ENCODE peak calls at places on chromosomes 11 and 22, in four cellular contexts. One of them, this sample, is unnamed. For H3K4me1 and H3K36me3, the result is how much of the 10 kb centered on the place peaks cover.

GRCh38 chr22:46622081-46622521 is 1.9 kb downstream of the GRAMD4 start:
- DNase-seq in uterus: no peak
- DNase-seq in heart left ventricle: peak
- DNase-seq in right lobe of liver: peak
- DNase-seq in this sample: peak

GRCh38 chr11:12724301-12725046 is 50.3 kb downstream of the TEAD1 start:
- DNase-seq in uterus: peak
- DNase-seq in heart left ventricle: peak
- DNase-seq in right lobe of liver: peak
- DNase-seq in this sample: peak

GRCh38 chr11:124829986-124830385 is 29.8 kb upstream of the MSANTD2 start:
- DNase-seq in uterus: no peak
- DNase-seq in heart left ventricle: no peak
- DNase-seq in right lobe of liver: no peak
- DNase-seq in this sample: no peak

GRCh38 chr11:69744435-69744834 is 30.7 kb downstream of the FGF4 start:
- DNase-seq in uterus: no peak
- DNase-seq in heart left ventricle: no peak
- DNase-seq in right lobe of liver: no peak
- DNase-seq in this sample: peak

GRCh38 chr11:13440100-13440855 is 22.7 kb downstream of the BTBD10 start:
- DNase-seq in uterus: no peak
- DNase-seq in heart left ventricle: peak
- DNase-seq in right lobe of liver: no peak
- DNase-seq in this sample: peak

GRCh38 chr22:39689421-39689820 is 118.9 kb downstream of the CACNA1I start:
- DNase-seq in uterus: no peak
- DNase-seq in heart left ventricle: no peak
- DNase-seq in right lobe of liver: no peak
- DNase-seq in this sample: no peak

GRCh38 chr22:19576460-19577421 is 52.5 kb upstream of the CLDN5 start:
- DNase-seq in uterus: no peak
- DNase-seq in heart left ventricle: peak
- DNase-seq in right lobe of liver: no peak
- DNase-seq in this sample: no peak

GRCh38 chr22:31127181-31127772 is 4.5 kb downstream of the INPP5J start:
- DNase-seq in uterus: no peak
- DNase-seq in heart left ventricle: no peak
- DNase-seq in right lobe of liver: no peak
- DNase-seq in this sample: no peak

GRCh38 chr11:13486926-13487660 is 8.7 kb downstream of the PTH start:
- DNase-seq in uterus: peak
- DNase-seq in heart left ventricle: peak
- DNase-seq in right lobe of liver: peak
- DNase-seq in this sample: peak

GRCh38 chr22:19844423-19845368 is 10.0 kb downstream of the GNB1L start:
- DNase-seq in uterus: no peak
- DNase-seq in heart left ventricle: peak
- DNase-seq in right lobe of liver: peak
- DNase-seq in this sample: peak

GRCh38 chr11:96306933-96307747 is 35.9 kb downstream of the MAML2 start:
- DNase-seq in uterus: peak
- DNase-seq in heart left ventricle: peak
- DNase-seq in right lobe of liver: peak
- DNase-seq in this sample: peak

GRCh38 chr11:130894322-130895025 is 21.8 kb downstream of the SNX19 start:
- DNase-seq in uterus: peak
- DNase-seq in heart left ventricle: peak
- DNase-seq in right lobe of liver: peak
- DNase-seq in this sample: peak

GRCh38 chr11:75244052-75244814 is 3.7 kb downstream of the TPBGL start:
- DNase-seq in uterus: no peak
- DNase-seq in heart left ventricle: no peak
- DNase-seq in right lobe of liver: peak
- DNase-seq in this sample: no peak

GRCh38 chr22:38710352-38710751 is 4.6 kb downstream of the GTPBP1 start:
- DNase-seq in uterus: no peak
- DNase-seq in heart left ventricle: no peak
- DNase-seq in right lobe of liver: no peak
- DNase-seq in this sample: no peak

GRCh38 chr11:63547076-63547475 is 10.5 kb downstream of the PLAAT4 start:
- DNase-seq in uterus: no peak
- DNase-seq in heart left ventricle: no peak
- DNase-seq in right lobe of liver: no peak
- DNase-seq in this sample: peak

GRCh38 chr11:44909557-44909956 is 41.1 kb downstream of the TP53I11 start:
- DNase-seq in uterus: no peak
- DNase-seq in heart left ventricle: no peak
- DNase-seq in right lobe of liver: no peak
- DNase-seq in this sample: no peak

GRCh38 chr11:2929880-2930704 is 872 bp upstream of the PHLDA2 start:
- DNase-seq in uterus: no peak
- DNase-seq in heart left ventricle: peak
- DNase-seq in right lobe of liver: peak
- DNase-seq in this sample: no peak

GRCh38 chr22:47695176-47695575 is 932.7 kb downstream of the TBC1D22A start:
- DNase-seq in uterus: no peak
- DNase-seq in heart left ventricle: no peak
- DNase-seq in right lobe of liver: no peak
- DNase-seq in this sample: no peak

GRCh38 chr22:40014661-40015255 is 20.0 kb downstream of the FAM83F start:
- DNase-seq in uterus: no peak
- DNase-seq in heart left ventricle: no peak
- DNase-seq in right lobe of liver: no peak
- DNase-seq in this sample: no peak

GRCh38 chr11:97525273-97525672 is 1135.5 kb downstream of the JRKL start:
- DNase-seq in uterus: no peak
- DNase-seq in heart left ventricle: no peak
- DNase-seq in right lobe of liver: no peak
- DNase-seq in this sample: no peak

GRCh38 chr11:5363712-5364111 is 12.4 kb downstream of the OR51B6 start:
- DNase-seq in uterus: no peak
- DNase-seq in heart left ventricle: no peak
- DNase-seq in right lobe of liver: no peak
- DNase-seq in this sample: no peak

GRCh38 chr11:120611576-120611975 is 100.0 kb downstream of the GRIK4 start:
- DNase-seq in uterus: no peak
- DNase-seq in heart left ventricle: no peak
- DNase-seq in right lobe of liver: no peak
- DNase-seq in this sample: no peak

GRCh38 chr11:113532697-113533424 is 57.7 kb upstream of the DRD2 start:
- DNase-seq in uterus: peak
- DNase-seq in heart left ventricle: peak
- DNase-seq in right lobe of liver: peak
- DNase-seq in this sample: peak

GRCh38 chr22:27715078-27715477 is 86.5 kb downstream of the MN1 start:
- DNase-seq in uterus: no peak
- DNase-seq in heart left ventricle: no peak
- DNase-seq in right lobe of liver: no peak
- DNase-seq in this sample: no peak

DNA sequence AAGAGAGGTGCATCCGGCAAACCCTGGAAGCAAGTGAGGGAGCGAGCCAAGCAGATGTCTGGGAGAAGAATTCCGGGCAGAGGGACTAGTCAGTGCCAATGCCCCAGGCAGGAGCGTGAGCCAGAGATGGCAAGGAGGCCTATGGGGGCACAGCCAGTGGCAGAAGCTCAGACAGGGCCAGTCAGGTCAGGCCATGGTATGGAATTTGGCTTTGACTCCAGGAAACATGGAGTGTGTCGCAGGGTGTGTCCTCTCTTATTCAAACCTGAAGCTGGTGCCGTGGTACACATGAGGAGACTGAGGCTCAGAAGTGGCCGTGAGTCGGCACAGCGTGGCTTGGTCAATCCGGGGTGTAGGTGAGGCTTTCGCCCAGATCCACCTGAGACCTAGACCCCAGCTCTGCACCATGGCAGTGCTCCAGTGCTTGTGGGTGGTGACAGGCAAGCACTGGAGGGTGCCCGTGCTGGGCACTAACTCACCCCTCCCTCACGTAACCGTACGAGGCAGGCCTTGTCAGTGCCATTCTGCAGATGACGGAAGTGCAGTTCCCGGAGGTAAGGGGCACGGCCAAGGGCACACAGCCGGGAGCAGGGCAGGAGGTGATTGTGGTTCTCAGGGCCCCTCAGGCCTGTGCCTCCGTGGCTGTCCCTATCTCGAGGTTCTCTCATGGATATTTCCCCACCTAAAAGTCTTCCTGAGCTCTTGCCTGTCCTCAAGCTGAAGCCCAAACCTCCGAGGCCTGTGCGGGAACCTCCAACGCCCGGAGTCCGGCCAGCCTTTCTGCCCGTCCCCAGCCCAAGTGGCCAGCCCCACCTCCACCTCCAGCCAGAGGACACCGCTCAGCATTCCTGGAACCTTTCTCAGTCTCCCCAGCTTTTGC is 10.6 kb upstream of the SPI1 start:
- DNase-seq in uterus: no peak
- DNase-seq in heart left ventricle: no peak
- DNase-seq in right lobe of liver: no peak
- DNase-seq in this sample: no peak
- H3K4me1 ChIP-seq in uterus: under half
- H3K4me1 ChIP-seq in heart left ventricle: under half
- H3K4me1 ChIP-seq in right lobe of liver: under half
- H3K4me1 ChIP-seq in this sample: under half

GRCh38 chr11:68002575-68002942 is 1.3 kb downstream of the UNC93B1 start:
- DNase-seq in uterus: no peak
- DNase-seq in heart left ventricle: no peak
- DNase-seq in right lobe of liver: no peak
- DNase-seq in this sample: no peak

GRCh38 chr11:68002943-68003845 is 703 bp downstream of the UNC93B1 start:
- DNase-seq in uterus: no peak
- DNase-seq in heart left ventricle: peak
- DNase-seq in right lobe of liver: peak
- DNase-seq in this sample: peak

GRCh38 chr11:68004551-68005335 is 846 bp upstream of the UNC93B1 start:
- DNase-seq in uterus: no peak
- DNase-seq in heart left ventricle: no peak
- DNase-seq in right lobe of liver: no peak
- DNase-seq in this sample: no peak

GRCh38 chr11:68006606-68007166 is 2.8 kb upstream of the UNC93B1 start:
- DNase-seq in uterus: no peak
- DNase-seq in heart left ventricle: no peak
- DNase-seq in right lobe of liver: peak
- DNase-seq in this sample: no peak

GRCh38 chr11:68003846-68004550 is at the start of gene UNC93B1:
- DNase-seq in uterus: peak
- DNase-seq in heart left ventricle: peak
- DNase-seq in right lobe of liver: peak
- DNase-seq in this sample: peak
- TF ChIP-seq POLR2A in uterus: peak
- TF ChIP-seq POLR2A in heart left ventricle: no peak
- TF ChIP-seq POLR2A in right lobe of liver: peak
- TF ChIP-seq POLR2A in this sample: peak

DNA sequence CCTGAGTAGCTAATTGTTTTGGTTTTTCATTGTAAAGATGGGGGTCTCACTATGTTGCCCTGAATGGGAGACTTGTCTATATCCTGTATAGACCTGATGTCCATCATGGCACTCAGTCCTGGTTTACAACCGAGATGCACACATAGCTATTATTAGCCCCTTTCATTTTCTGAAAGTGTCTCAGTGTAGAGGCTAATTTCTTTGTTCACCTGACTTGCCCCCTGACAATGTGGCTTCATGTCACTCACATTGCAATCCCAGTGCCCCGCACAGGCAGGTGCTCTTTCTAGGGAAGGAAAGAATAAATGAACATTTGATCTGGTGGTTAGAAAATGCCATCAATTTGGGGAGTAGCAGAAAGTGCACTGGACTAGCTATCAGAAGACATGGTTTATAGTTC is 13.1 kb upstream of the KDM2A start:
- DNase-seq in uterus: no peak
- DNase-seq in heart left ventricle: no peak
- DNase-seq in right lobe of liver: no peak
- DNase-seq in this sample: no peak
- H3K36me3 ChIP-seq in uterus: under half
- H3K36me3 ChIP-seq in heart left ventricle: under half
- H3K36me3 ChIP-seq in right lobe of liver: under half
- H3K36me3 ChIP-seq in this sample: under half

DNA sequence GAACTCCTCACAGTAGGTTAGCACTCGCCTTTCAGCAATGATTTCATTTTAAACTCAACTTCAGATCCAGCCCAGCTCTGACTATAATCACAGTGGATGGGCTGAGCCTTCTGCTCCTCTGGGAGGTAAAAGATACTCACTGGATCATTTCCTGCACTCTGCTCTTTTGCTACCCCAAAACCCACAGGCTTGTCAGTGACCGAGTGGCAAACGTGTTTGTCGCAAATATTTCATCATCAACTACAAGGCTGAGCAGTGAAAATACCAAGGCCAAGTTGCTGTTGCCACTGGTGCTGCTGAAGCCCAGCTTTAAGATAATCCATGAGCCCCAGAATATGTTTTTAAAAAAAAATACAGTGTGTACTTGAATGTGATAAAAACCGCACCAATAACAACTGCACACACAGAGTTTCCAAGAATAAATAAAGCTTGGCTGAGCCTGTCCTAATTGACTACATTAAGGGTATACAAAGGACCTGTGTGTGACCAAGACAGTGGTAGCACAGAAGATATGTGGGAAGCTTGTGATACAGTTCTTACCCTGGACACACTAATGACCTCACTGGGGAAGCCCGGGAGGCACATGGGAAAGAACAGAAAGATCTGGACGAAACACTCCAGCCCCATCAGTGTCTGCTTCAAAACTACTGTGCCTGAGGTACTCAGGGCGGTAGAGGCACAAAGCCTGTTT is 41.3 kb downstream of the ABTB2 start:
- DNase-seq in uterus: no peak
- DNase-seq in heart left ventricle: no peak
- DNase-seq in right lobe of liver: no peak
- DNase-seq in this sample: no peak
- H3K4me1 ChIP-seq in uterus: under half
- H3K4me1 ChIP-seq in heart left ventricle: under half
- H3K4me1 ChIP-seq in right lobe of liver: half or more
- H3K4me1 ChIP-seq in this sample: under half

GRCh38 chr11:8731647-8732188 is 49.1 kb downstream of the RPL27A start:
- DNase-seq in uterus: no peak
- DNase-seq in heart left ventricle: no peak
- DNase-seq in right lobe of liver: no peak
- DNase-seq in this sample: no peak
- TF ChIP-seq POLR2A in uterus: no peak
- TF ChIP-seq POLR2A in heart left ventricle: no peak
- TF ChIP-seq POLR2A in right lobe of liver: no peak
- TF ChIP-seq POLR2A in this sample: no peak

DNA sequence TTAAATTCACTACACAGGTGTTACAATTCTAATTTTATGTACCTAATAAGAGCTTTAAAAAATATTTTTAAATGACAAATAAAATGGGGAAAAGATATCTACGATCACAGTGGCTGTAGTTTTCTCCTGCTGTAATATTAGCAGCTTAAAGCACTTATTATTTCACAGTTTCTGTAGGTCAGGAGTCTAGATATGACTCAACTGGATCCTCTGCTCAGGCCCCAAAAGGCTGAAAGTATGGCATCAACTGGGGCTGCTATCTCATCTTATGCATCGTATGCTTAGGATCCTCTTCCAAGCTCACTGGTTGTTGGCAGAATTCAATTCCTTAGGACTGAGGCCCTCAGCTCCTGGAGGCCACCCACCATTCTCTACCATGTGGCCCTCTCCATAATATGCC is 12.8 kb downstream of the FBXO3 start:
- DNase-seq in uterus: no peak
- DNase-seq in heart left ventricle: no peak
- DNase-seq in right lobe of liver: no peak
- DNase-seq in this sample: no peak
- H3K36me3 ChIP-seq in uterus: under half
- H3K36me3 ChIP-seq in heart left ventricle: half or more
- H3K36me3 ChIP-seq in right lobe of liver: under half
- H3K36me3 ChIP-seq in this sample: under half